ENCODE peak calls at places on chromosomes 16 and 17, in eight cellular contexts. One of them, this sample, is unnamed.

GRCh38 chr17:58667934-58668597 is 23.8 kb downstream of the TEX14 start:
- DNase-seq in lower lobe of right lung: no peak
- DNase-seq in left ventricle myocardium inferior: no peak
- DNase-seq in psoas muscle: no peak
- DNase-seq in CD4-positive, alpha-beta T cell: no peak
- DNase-seq in A673: no peak
- DNase-seq in stomach: no peak
- DNase-seq in ovary: no peak
- DNase-seq in this sample: peak

GRCh38 chr17:6524520-6524919 is 31.8 kb downstream of the PITPNM3 start:
- DNase-seq in lower lobe of right lung: no peak
- DNase-seq in left ventricle myocardium inferior: no peak
- DNase-seq in psoas muscle: no peak
- DNase-seq in CD4-positive, alpha-beta T cell: no peak
- DNase-seq in A673: no peak
- DNase-seq in stomach: no peak
- DNase-seq in ovary: no peak
- DNase-seq in this sample: peak

GRCh38 chr17:8152981-8153549 is 861 bp upstream of the PER1 start:
- DNase-seq in lower lobe of right lung: peak
- DNase-seq in left ventricle myocardium inferior: no peak
- DNase-seq in psoas muscle: peak
- DNase-seq in CD4-positive, alpha-beta T cell: no peak
- DNase-seq in A673: no peak
- DNase-seq in stomach: no peak
- DNase-seq in ovary: no peak
- DNase-seq in this sample: no peak

GRCh38 chr16:79386299-79386698 is 214.2 kb downstream of the MAF start:
- DNase-seq in lower lobe of right lung: no peak
- DNase-seq in left ventricle myocardium inferior: no peak
- DNase-seq in psoas muscle: no peak
- DNase-seq in CD4-positive, alpha-beta T cell: no peak
- DNase-seq in A673: no peak
- DNase-seq in stomach: no peak
- DNase-seq in ovary: no peak
- DNase-seq in this sample: no peak

GRCh38 chr16:12257926-12258561 is 281.5 kb downstream of the SNX29 start:
- DNase-seq in lower lobe of right lung: no peak
- DNase-seq in left ventricle myocardium inferior: no peak
- DNase-seq in psoas muscle: no peak
- DNase-seq in CD4-positive, alpha-beta T cell: no peak
- DNase-seq in A673: no peak
- DNase-seq in stomach: no peak
- DNase-seq in ovary: no peak
- DNase-seq in this sample: no peak

GRCh38 chr17:2393954-2394749 is 6.7 kb downstream of the MNT start:
- DNase-seq in lower lobe of right lung: no peak
- DNase-seq in left ventricle myocardium inferior: no peak
- DNase-seq in psoas muscle: peak
- DNase-seq in CD4-positive, alpha-beta T cell: no peak
- DNase-seq in A673: no peak
- DNase-seq in stomach: no peak
- DNase-seq in ovary: no peak
- DNase-seq in this sample: no peak

GRCh38 chr17:3037259-3037658 is 26.1 kb downstream of the OR1D5 start:
- DNase-seq in lower lobe of right lung: no peak
- DNase-seq in left ventricle myocardium inferior: no peak
- DNase-seq in psoas muscle: no peak
- DNase-seq in CD4-positive, alpha-beta T cell: no peak
- DNase-seq in A673: no peak
- DNase-seq in stomach: no peak
- DNase-seq in ovary: no peak
- DNase-seq in this sample: no peak

GRCh38 chr16:76345093-76345735 is 68.0 kb downstream of the CNTNAP4 start:
- DNase-seq in lower lobe of right lung: no peak
- DNase-seq in left ventricle myocardium inferior: peak
- DNase-seq in psoas muscle: peak
- DNase-seq in CD4-positive, alpha-beta T cell: no peak
- DNase-seq in A673: no peak
- DNase-seq in stomach: no peak
- DNase-seq in ovary: no peak
- DNase-seq in this sample: no peak

GRCh38 chr16:20285993-20286499 is 41.3 kb downstream of the GP2 start:
- DNase-seq in lower lobe of right lung: no peak
- DNase-seq in left ventricle myocardium inferior: no peak
- DNase-seq in psoas muscle: no peak
- DNase-seq in CD4-positive, alpha-beta T cell: no peak
- DNase-seq in A673: no peak
- DNase-seq in stomach: no peak
- DNase-seq in ovary: no peak
- DNase-seq in this sample: no peak

GRCh38 chr17:35238817-35239216 is 4.1 kb upstream of the SLFN5 start:
- DNase-seq in lower lobe of right lung: no peak
- DNase-seq in left ventricle myocardium inferior: no peak
- DNase-seq in psoas muscle: no peak
- DNase-seq in CD4-positive, alpha-beta T cell: no peak
- DNase-seq in A673: no peak
- DNase-seq in stomach: no peak
- DNase-seq in ovary: no peak
- DNase-seq in this sample: peak

GRCh38 chr17:64128787-64129514 is 993 bp downstream of the ERN1 start:
- DNase-seq in lower lobe of right lung: peak
- DNase-seq in left ventricle myocardium inferior: no peak
- DNase-seq in psoas muscle: peak
- DNase-seq in CD4-positive, alpha-beta T cell: no peak
- DNase-seq in A673: peak
- DNase-seq in stomach: peak
- DNase-seq in ovary: peak
- DNase-seq in this sample: peak

GRCh38 chr16:46857261-46857962 is 26.4 kb upstream of the C16orf87 start:
- DNase-seq in lower lobe of right lung: no peak
- DNase-seq in left ventricle myocardium inferior: no peak
- DNase-seq in psoas muscle: no peak
- DNase-seq in CD4-positive, alpha-beta T cell: no peak
- DNase-seq in A673: peak
- DNase-seq in stomach: no peak
- DNase-seq in ovary: no peak
- DNase-seq in this sample: peak

GRCh38 chr17:78873519-78874340 is 29.3 kb downstream of the CEP295NL start:
- DNase-seq in lower lobe of right lung: no peak
- DNase-seq in left ventricle myocardium inferior: peak
- DNase-seq in psoas muscle: peak
- DNase-seq in CD4-positive, alpha-beta T cell: no peak
- DNase-seq in A673: peak
- DNase-seq in stomach: peak
- DNase-seq in ovary: peak
- DNase-seq in this sample: no peak

GRCh38 chr16:81443688-81444447 is 740 bp upstream of the CMIP start:
- DNase-seq in lower lobe of right lung: peak
- DNase-seq in left ventricle myocardium inferior: peak
- DNase-seq in psoas muscle: peak
- DNase-seq in CD4-positive, alpha-beta T cell: no peak
- DNase-seq in A673: no peak
- DNase-seq in stomach: no peak
- DNase-seq in ovary: peak
- DNase-seq in this sample: no peak

GRCh38 chr16:62615526-62615925 is 579.3 kb upstream of the CDH8 start:
- DNase-seq in lower lobe of right lung: no peak
- DNase-seq in left ventricle myocardium inferior: no peak
- DNase-seq in psoas muscle: no peak
- DNase-seq in CD4-positive, alpha-beta T cell: no peak
- DNase-seq in A673: no peak
- DNase-seq in stomach: no peak
- DNase-seq in ovary: no peak
- DNase-seq in this sample: no peak

GRCh38 chr16:87747626-87748025 is 18.2 kb downstream of the KLHDC4 start:
- DNase-seq in lower lobe of right lung: no peak
- DNase-seq in left ventricle myocardium inferior: no peak
- DNase-seq in psoas muscle: no peak
- DNase-seq in CD4-positive, alpha-beta T cell: no peak
- DNase-seq in A673: no peak
- DNase-seq in stomach: no peak
- DNase-seq in ovary: no peak
- DNase-seq in this sample: no peak

GRCh38 chr17:35254107-35254802 is 11.4 kb downstream of the SLFN5 start:
- DNase-seq in lower lobe of right lung: peak
- DNase-seq in left ventricle myocardium inferior: no peak
- DNase-seq in psoas muscle: peak
- DNase-seq in CD4-positive, alpha-beta T cell: no peak
- DNase-seq in A673: peak
- DNase-seq in stomach: peak
- DNase-seq in ovary: no peak
- DNase-seq in this sample: peak

GRCh38 chr16:1509307-1510221 is 16.4 kb downstream of the TELO2 start:
- DNase-seq in lower lobe of right lung: no peak
- DNase-seq in left ventricle myocardium inferior: peak
- DNase-seq in psoas muscle: peak
- DNase-seq in CD4-positive, alpha-beta T cell: no peak
- DNase-seq in A673: no peak
- DNase-seq in stomach: no peak
- DNase-seq in ovary: no peak
- DNase-seq in this sample: no peak

GRCh38 chr17:51585514-51586104 is 325.3 kb downstream of the UTP18 start:
- DNase-seq in lower lobe of right lung: no peak
- DNase-seq in left ventricle myocardium inferior: no peak
- DNase-seq in psoas muscle: no peak
- DNase-seq in CD4-positive, alpha-beta T cell: no peak
- DNase-seq in A673: no peak
- DNase-seq in stomach: peak
- DNase-seq in ovary: peak
- DNase-seq in this sample: peak

GRCh38 chr17:73841431-73842060 is 197.3 kb upstream of the SDK2 start:
- DNase-seq in lower lobe of right lung: no peak
- DNase-seq in left ventricle myocardium inferior: no peak
- DNase-seq in psoas muscle: no peak
- DNase-seq in CD4-positive, alpha-beta T cell: no peak
- DNase-seq in A673: peak
- DNase-seq in stomach: no peak
- DNase-seq in ovary: no peak
- DNase-seq in this sample: peak
- TF ChIP-seq CTCF in lower lobe of right lung: peak
- TF ChIP-seq CTCF in left ventricle myocardium inferior: peak
- TF ChIP-seq CTCF in psoas muscle: peak
- TF ChIP-seq CTCF in CD4-positive, alpha-beta T cell: peak
- TF ChIP-seq CTCF in A673: peak
- TF ChIP-seq CTCF in stomach: no peak
- TF ChIP-seq CTCF in ovary: no peak
- TF ChIP-seq CTCF in this sample: peak

DNA sequence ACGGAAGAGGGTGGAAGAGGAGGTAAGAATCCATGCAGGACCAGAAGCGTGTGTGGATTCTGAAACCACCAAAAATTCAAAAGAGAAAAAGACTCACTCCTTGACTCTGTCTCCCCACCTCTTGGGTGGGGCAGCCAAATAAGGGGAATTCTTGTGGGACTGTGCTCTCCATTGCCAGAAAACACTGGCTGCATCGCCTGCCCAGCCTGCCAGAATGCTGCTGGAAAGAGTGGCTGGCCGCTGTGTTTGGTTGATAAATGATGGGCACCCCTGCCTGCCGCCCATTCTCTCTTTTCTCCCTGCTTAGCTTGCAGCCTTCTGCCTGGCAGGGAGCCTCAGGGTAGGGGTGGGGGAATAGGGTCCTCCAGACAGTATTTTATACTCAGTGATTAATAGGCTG is 11.6 kb upstream of the KAT7 start:
- DNase-seq in lower lobe of right lung: no peak
- DNase-seq in left ventricle myocardium inferior: no peak
- DNase-seq in psoas muscle: no peak
- DNase-seq in CD4-positive, alpha-beta T cell: no peak
- DNase-seq in A673: no peak
- DNase-seq in stomach: no peak
- DNase-seq in ovary: no peak
- DNase-seq in this sample: no peak
- H3K27ac ChIP-seq in lower lobe of right lung: peak
- H3K27ac ChIP-seq in left ventricle myocardium inferior: peak
- H3K27ac ChIP-seq in psoas muscle: no peak
- H3K27ac ChIP-seq in CD4-positive, alpha-beta T cell: no peak
- H3K27ac ChIP-seq in A673: no peak
- H3K27ac ChIP-seq in stomach: peak
- H3K27ac ChIP-seq in ovary: no peak
- H3K27ac ChIP-seq in this sample: no peak

DNA sequence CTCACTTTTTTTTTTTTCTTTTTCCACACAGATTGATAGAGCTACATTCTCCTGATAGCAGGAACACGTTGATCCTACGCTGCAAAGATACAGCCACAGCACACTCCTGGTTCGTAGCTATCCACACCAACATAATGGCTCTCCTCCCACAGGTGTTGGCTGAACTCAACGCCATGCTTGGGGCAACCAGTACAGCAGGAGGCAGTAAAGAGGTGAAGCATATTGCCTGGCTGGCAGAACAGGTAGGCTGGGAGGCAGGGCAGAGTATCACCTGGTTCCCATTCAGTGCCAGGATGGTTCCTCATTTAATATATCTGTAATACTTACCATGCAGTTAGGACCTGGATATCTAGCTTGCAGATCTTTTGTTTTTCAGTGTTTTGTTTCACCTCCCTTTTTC is 51.1 kb upstream of the VPS4A start:
- DNase-seq in lower lobe of right lung: no peak
- DNase-seq in left ventricle myocardium inferior: no peak
- DNase-seq in psoas muscle: no peak
- DNase-seq in CD4-positive, alpha-beta T cell: no peak
- DNase-seq in A673: no peak
- DNase-seq in stomach: no peak
- DNase-seq in ovary: no peak
- DNase-seq in this sample: no peak
- TF ChIP-seq CTCF in lower lobe of right lung: no peak
- TF ChIP-seq CTCF in left ventricle myocardium inferior: no peak
- TF ChIP-seq CTCF in psoas muscle: no peak
- TF ChIP-seq CTCF in CD4-positive, alpha-beta T cell: no peak
- TF ChIP-seq CTCF in A673: no peak
- TF ChIP-seq CTCF in stomach: no peak
- TF ChIP-seq CTCF in ovary: no peak
- TF ChIP-seq CTCF in this sample: no peak

GRCh38 chr17:42657824-42658588 is 1.1 kb upstream of the TUBG2 start:
- DNase-seq in lower lobe of right lung: no peak
- DNase-seq in left ventricle myocardium inferior: no peak
- DNase-seq in psoas muscle: no peak
- DNase-seq in CD4-positive, alpha-beta T cell: no peak
- DNase-seq in A673: no peak
- DNase-seq in stomach: no peak
- DNase-seq in ovary: no peak
- DNase-seq in this sample: no peak

GRCh38 chr17:42653179-42654124 is 5.6 kb upstream of the TUBG2 start:
- DNase-seq in lower lobe of right lung: no peak
- DNase-seq in left ventricle myocardium inferior: peak
- DNase-seq in psoas muscle: peak
- DNase-seq in CD4-positive, alpha-beta T cell: no peak
- DNase-seq in A673: peak
- DNase-seq in stomach: no peak
- DNase-seq in ovary: peak
- DNase-seq in this sample: no peak

GRCh38 chr17:42660692-42661345 is 1.7 kb downstream of the TUBG2 start:
- DNase-seq in lower lobe of right lung: no peak
- DNase-seq in left ventricle myocardium inferior: no peak
- DNase-seq in psoas muscle: no peak
- DNase-seq in CD4-positive, alpha-beta T cell: no peak
- DNase-seq in A673: peak
- DNase-seq in stomach: no peak
- DNase-seq in ovary: peak
- DNase-seq in this sample: peak

GRCh38 chr17:42655528-42655927 is 3.6 kb upstream of the TUBG2 start:
- DNase-seq in lower lobe of right lung: no peak
- DNase-seq in left ventricle myocardium inferior: no peak
- DNase-seq in psoas muscle: no peak
- DNase-seq in CD4-positive, alpha-beta T cell: no peak
- DNase-seq in A673: no peak
- DNase-seq in stomach: no peak
- DNase-seq in ovary: no peak
- DNase-seq in this sample: no peak

GRCh38 chr17:42659079-42659931 is at the start of gene TUBG2:
- DNase-seq in lower lobe of right lung: peak
- DNase-seq in left ventricle myocardium inferior: peak
- DNase-seq in psoas muscle: peak
- DNase-seq in CD4-positive, alpha-beta T cell: no peak
- DNase-seq in A673: peak
- DNase-seq in stomach: peak
- DNase-seq in ovary: peak
- DNase-seq in this sample: peak
- H3K27ac ChIP-seq in lower lobe of right lung: peak
- H3K27ac ChIP-seq in left ventricle myocardium inferior: peak
- H3K27ac ChIP-seq in psoas muscle: peak
- H3K27ac ChIP-seq in CD4-positive, alpha-beta T cell: no peak
- H3K27ac ChIP-seq in A673: peak
- H3K27ac ChIP-seq in stomach: peak
- H3K27ac ChIP-seq in ovary: peak
- H3K27ac ChIP-seq in this sample: peak

This sample was measured in RWPE1.